ENCODE peak calls at places on chromosomes 7 and 10, in ten cellular contexts. Z is neural progenitor cell, E is kidney, M is tibial nerve, W is upper lobe of left lung, Q is spleen, X is heart right ventricle, N is PC-3, I is astrocyte, S is body of pancreas. H is an unnamed sample.

GRCh38 chr10:30055094-30055701 is 4.2 kb downstream of the JCAD start:
- DNase-seq in Z (no peak), E (no peak), M (peak; percentile 52), W (no peak), Q (no peak), X (no peak), N (peak; percentile 6), I (peak; percentile 56), S (no peak), H (no peak)

GRCh38 chr10:131280101-131280500 is 31.4 kb downstream of the TCERG1L start:
- DNase-seq in Z (no peak), E (no peak), M (no peak), W (no peak), Q (no peak), X (no peak), N (no peak), I (no peak), S (no peak), H (no peak)

GRCh38 chr7:102396710-102397019 is 502 bp downstream of the PRKRIP1 start:
- DNase-seq in Z (no peak), E (no peak), M (no peak), W (no peak), Q (no peak), X (no peak), N (peak; percentile 20), I (no peak), S (no peak), H (no peak)

GRCh38 chr7:132783824-132784223 is 207.6 kb upstream of the PLXNA4 start:
- DNase-seq in Z (no peak), E (no peak), M (no peak), W (no peak), Q (no peak), X (no peak), N (peak; percentile 94), I (peak; percentile 96), S (no peak), H (no peak)

GRCh38 chr7:112726076-112726475 is 64.1 kb downstream of the TMEM168 start:
- DNase-seq in Z (no peak), E (no peak), M (no peak), W (no peak), Q (no peak), X (no peak), N (no peak), I (no peak), S (peak; percentile 72), H (peak; percentile 42)

GRCh38 chr10:88870101-88870500 is 9.9 kb upstream of the STAMBPL1 start:
- DNase-seq in Z (no peak), E (no peak), M (no peak), W (no peak), Q (no peak), X (no peak), N (no peak), I (no peak), S (no peak), H (no peak)

GRCh38 chr10:35004651-35005050 is 85.5 kb downstream of the CUL2 start:
- DNase-seq in Z (no peak), E (no peak), M (no peak), W (no peak), Q (no peak), X (no peak), N (peak; percentile 67), I (peak; percentile 9), S (no peak), H (no peak)

GRCh38 chr7:45193868-45194267 is 36.3 kb downstream of the RAMP3 start:
- DNase-seq in Z (no peak), E (no peak), M (no peak), W (no peak), Q (peak; percentile 42), X (no peak), N (no peak), I (no peak), S (no peak), H (no peak)

GRCh38 chr10:124512040-124512428 is 50.4 kb downstream of the LHPP start:
- DNase-seq in Z (peak; percentile 1), E (peak; percentile 32), M (no peak), W (no peak), Q (peak; percentile 41), X (no peak), N (no peak), I (no peak), S (no peak), H (no peak)

DNA sequence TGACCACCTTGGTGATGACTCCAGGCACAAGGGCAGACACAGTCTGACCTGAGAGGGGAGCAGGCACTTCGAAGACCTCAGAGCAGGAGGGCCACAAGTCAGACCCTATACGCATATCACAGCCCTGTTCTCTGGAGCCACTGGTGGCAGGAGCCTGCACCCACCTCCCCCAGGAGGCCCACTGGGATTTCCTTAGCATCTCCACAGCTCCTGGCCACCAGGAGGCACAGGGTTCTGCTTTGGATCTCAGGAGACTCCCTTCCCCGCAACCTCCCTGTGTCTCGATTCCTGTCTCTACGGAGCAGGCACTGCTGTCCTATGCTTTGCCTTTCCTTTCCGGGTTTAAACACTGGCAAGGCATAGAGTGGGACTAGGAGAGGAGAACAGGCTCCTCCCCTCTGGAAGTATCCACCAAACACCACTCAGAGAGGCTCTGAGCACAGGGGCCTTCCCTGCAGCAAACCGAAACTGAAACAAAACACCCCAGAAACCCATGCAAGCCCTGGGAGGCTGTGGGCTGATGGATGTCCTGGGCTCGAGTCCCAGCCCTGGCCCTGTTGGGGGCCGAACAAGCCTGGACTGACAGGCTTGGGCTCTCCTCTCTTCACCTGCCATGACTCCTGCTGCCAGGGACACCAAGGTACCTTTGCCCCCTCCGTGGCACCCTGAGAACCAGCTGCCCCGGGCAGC is 166.3 kb downstream of the NEURL1 start:
- DNase-seq in Z (peak; percentile 53), E (peak; percentile 88), M (peak; percentile 69), W (no peak), Q (peak; percentile 86), X (peak; percentile 49), N (no peak), I (peak; percentile 85), S (peak; percentile 87), H (no peak)
- TF ChIP-seq CTCF in Z (no peak), E (no peak), M (no peak), W (no peak), Q (no peak), X (no peak), N (no peak), I (no peak), S (no peak), H (no peak)

GRCh38 chr7:123647106-123647730 is 8.4 kb upstream of the LMOD2 start:
- DNase-seq in Z (no peak), E (no peak), M (no peak), W (no peak), Q (no peak), X (no peak), N (peak; percentile 57), I (no peak), S (no peak), H (no peak)

GRCh38 chr7:123641901-123642300 is 13.8 kb upstream of the LMOD2 start:
- DNase-seq in Z (peak; percentile 10), E (no peak), M (no peak), W (no peak), Q (no peak), X (no peak), N (no peak), I (no peak), S (no peak), H (no peak)

GRCh38 chr7:123640583-123640982 is 15.1 kb upstream of the LMOD2 start:
- DNase-seq in Z (no peak), E (no peak), M (no peak), W (no peak), Q (no peak), X (no peak), N (no peak), I (no peak), S (no peak), H (no peak)

GRCh38 chr7:123645516-123645915 is 10.2 kb upstream of the LMOD2 start:
- DNase-seq in Z (peak; percentile 63), E (no peak), M (no peak), W (no peak), Q (no peak), X (peak; percentile 29), N (no peak), I (no peak), S (no peak), H (no peak)

DNA sequence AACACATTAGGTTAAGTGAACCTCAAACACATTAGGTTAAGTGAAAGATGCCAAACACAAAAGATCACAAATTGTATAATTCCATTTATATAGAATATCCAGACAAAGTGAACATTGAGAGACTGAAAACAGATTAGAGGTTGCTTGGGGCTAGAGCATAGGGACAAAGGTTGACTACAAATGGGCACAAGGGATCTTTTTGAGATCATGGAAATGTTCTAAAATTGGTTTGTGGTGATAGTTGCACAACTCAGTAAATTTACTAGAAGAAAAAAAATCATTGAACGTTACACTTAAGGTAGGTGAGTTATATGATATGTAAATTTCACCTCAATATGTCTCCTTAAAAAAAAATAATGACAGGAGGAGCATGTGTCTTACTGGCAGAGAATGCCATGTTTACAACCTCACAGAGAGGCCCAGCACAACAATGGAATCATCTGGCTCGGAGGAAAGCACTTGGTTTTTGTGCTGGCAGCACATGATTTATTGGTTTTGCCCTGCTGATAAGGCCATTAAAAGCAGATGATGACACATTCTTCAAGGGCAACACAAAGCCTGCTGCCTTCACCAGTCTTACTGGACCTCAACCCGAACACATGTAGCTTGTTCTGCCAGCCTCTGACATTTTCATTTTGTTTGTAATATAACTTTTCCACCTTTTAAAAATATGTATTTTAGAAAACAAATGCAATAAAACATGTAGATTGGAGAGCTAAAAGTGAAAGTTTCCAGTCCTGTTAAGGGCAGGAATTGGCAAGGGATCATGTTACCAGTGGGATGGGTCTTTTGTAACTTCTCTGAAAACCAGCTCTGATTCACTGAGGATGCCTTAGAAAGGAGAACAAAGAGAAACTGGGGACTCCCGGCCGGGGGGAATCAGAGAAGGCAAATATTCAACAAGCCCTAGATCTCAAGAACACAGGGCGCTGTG is 11.9 kb upstream of the LMOD2 start:
- DNase-seq in Z (peak; percentile 83), E (no peak), M (no peak), W (no peak), Q (no peak), X (no peak), N (peak; percentile 57), I (peak; percentile 77), S (peak; percentile 32), H (no peak)
- H3K27ac ChIP-seq in Z (no peak overlapping the region), E (no peak overlapping the region), M (peak overlapping the region; percentile 46), W (peak overlapping the region; percentile 13), Q (no peak overlapping the region), X (peak overlapping the region; percentile 86), N (no peak overlapping the region), I (no peak overlapping the region), S (no peak overlapping the region), H (no peak overlapping the region)

GRCh38 chr10:111762114-111762513 is 421.5 kb downstream of the GPAM start:
- DNase-seq in Z (no peak), E (no peak), M (no peak), W (no peak), Q (no peak), X (no peak), N (no peak), I (no peak), S (no peak), H (no peak)
- TF ChIP-seq CTCF in Z (peak; percentile 24), E (no peak), M (no peak), W (no peak), Q (no peak), X (no peak), N (no peak), I (no peak), S (no peak), H (no peak)

DNA sequence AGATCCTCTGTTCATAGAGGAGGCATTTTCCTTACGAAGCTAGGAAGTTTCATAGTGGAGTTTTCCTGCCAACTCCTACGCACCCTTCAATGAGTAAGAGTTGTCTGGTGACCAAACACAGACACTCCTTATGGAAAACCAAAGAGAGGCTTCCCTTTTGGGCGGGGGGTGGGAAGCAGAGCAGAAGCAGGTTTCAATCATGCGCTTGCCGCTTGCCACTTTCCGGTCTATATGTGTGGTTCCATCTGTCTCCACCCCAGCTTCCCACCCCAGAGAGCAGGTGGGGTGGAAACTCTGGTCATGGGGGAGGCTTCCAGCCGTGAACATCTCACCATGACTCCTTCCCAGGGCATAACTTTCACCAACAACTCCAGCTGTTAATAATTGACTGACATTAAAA is 68.8 kb upstream of the GRB10 start:
- DNase-seq in Z (no peak), E (no peak), M (no peak), W (no peak), Q (no peak), X (no peak), N (peak; percentile 59), I (peak; percentile 82), S (no peak), H (no peak)
- H3K27ac ChIP-seq in Z (no peak overlapping the region), E (no peak overlapping the region), M (no peak overlapping the region), W (no peak overlapping the region), Q (no peak overlapping the region), X (no peak overlapping the region), N (peak overlapping the region; percentile 58), I (no peak overlapping the region), S (no peak overlapping the region), H (no peak overlapping the region)